ENCODE peak calls at places on chromosomes 2 and 18, in five cellular contexts. O is AG04449, G is endothelial cell of umbilical vein, Z is spleen, S is GM12865. Q is an unnamed sample.

GRCh38 chr2:166765141-166765540 is 123.1 kb upstream of the XIRP2 start:
- DNase-seq in O (no peak), G (no peak), Z (no peak), S (no peak), Q (no peak)

GRCh38 chr2:223896751-223897320 is 48.3 kb downstream of the WDFY1 start:
- DNase-seq in O (no peak), G (no peak), Z (no peak), S (peak), Q (no peak)

GRCh38 chr2:237449193-237449797 is 35.3 kb upstream of the COL6A3 start:
- DNase-seq in O (no peak), G (peak), Z (no peak), S (no peak), Q (no peak)

GRCh38 chr18:80170395-80171094 is 61.5 kb downstream of the ADNP2 start:
- DNase-seq in O (no peak), G (no peak), Z (no peak), S (no peak), Q (no peak)

GRCh38 chr2:46094689-46095088 is 202.5 kb upstream of the EPAS1 start:
- DNase-seq in O (no peak), G (no peak), Z (no peak), S (no peak), Q (no peak)

GRCh38 chr18:21853020-21853419 is 112.4 kb downstream of the MIB1 start:
- DNase-seq in O (peak), G (no peak), Z (no peak), S (peak), Q (no peak)

GRCh38 chr2:207227062-207227748 is 61.5 kb upstream of the KLF7 start:
- DNase-seq in O (no peak), G (no peak), Z (no peak), S (peak), Q (no peak)

GRCh38 chr18:78828131-78828530 is 151.5 kb upstream of the SALL3 start:
- DNase-seq in O (no peak), G (no peak), Z (no peak), S (no peak), Q (no peak)

GRCh38 chr2:172106128-172106961 is 3.6 kb upstream of the DLX2 start:
- DNase-seq in O (no peak), G (peak), Z (peak), S (peak), Q (no peak)

GRCh38 chr18:46155652-46156051 is 51.5 kb downstream of the HAUS1 start:
- DNase-seq in O (peak), G (no peak), Z (no peak), S (peak), Q (no peak)

GRCh38 chr2:241702155-241702404 is 241 bp downstream of the ING5 start:
- DNase-seq in O (no peak), G (no peak), Z (no peak), S (peak), Q (no peak)

GRCh38 chr18:24138884-24139616 is at the start of gene CABYR:
- DNase-seq in O (peak), G (peak), Z (peak), S (peak), Q (peak)

GRCh38 chr2:165251361-165251760 is 12.1 kb downstream of the SCN2A start:
- DNase-seq in O (no peak), G (no peak), Z (no peak), S (no peak), Q (no peak)

GRCh38 chr2:13537771-13538349 is 821.1 kb downstream of the TRIB2 start:
- DNase-seq in O (no peak), G (no peak), Z (no peak), S (peak), Q (no peak)

GRCh38 chr2:221264318-221264717 is 307.8 kb downstream of the EPHA4 start:
- DNase-seq in O (no peak), G (no peak), Z (no peak), S (no peak), Q (no peak)

GRCh38 chr2:80573950-80574349 is 269.4 kb upstream of the LRRTM1 start:
- DNase-seq in O (no peak), G (no peak), Z (no peak), S (no peak), Q (no peak)

GRCh38 chr2:181203916-181204315 is 223.5 kb downstream of the UBE2E3 start:
- DNase-seq in O (no peak), G (no peak), Z (no peak), S (no peak), Q (no peak)

GRCh38 chr2:47016172-47016913 is 100.7 kb upstream of the MCFD2 start:
- DNase-seq in O (peak), G (peak), Z (no peak), S (no peak), Q (peak)

GRCh38 chr2:85926526-85926925 is 37.7 kb upstream of the ST3GAL5 start:
- DNase-seq in O (no peak), G (no peak), Z (no peak), S (no peak), Q (no peak)

GRCh38 chr2:141589314-141589713 is 541.5 kb downstream of the LRP1B start:
- DNase-seq in O (no peak), G (no peak), Z (no peak), S (no peak), Q (no peak)

GRCh38 chr2:152505495-152505906 is 170.5 kb downstream of the FMNL2 start:
- DNase-seq in O (no peak), G (peak), Z (no peak), S (peak), Q (no peak)

GRCh38 chr2:64661770-64662169 is 8.1 kb upstream of the SERTAD2 start:
- DNase-seq in O (no peak), G (peak), Z (no peak), S (no peak), Q (no peak)

GRCh38 chr2:191869178-191869577 is 22.3 kb upstream of the CAVIN2 start:
- DNase-seq in O (no peak), G (peak), Z (no peak), S (peak), Q (no peak)
- TF ChIP-seq CTCF in O (peak), G (peak), Z (no peak), S (peak), Q (peak)

DNA sequence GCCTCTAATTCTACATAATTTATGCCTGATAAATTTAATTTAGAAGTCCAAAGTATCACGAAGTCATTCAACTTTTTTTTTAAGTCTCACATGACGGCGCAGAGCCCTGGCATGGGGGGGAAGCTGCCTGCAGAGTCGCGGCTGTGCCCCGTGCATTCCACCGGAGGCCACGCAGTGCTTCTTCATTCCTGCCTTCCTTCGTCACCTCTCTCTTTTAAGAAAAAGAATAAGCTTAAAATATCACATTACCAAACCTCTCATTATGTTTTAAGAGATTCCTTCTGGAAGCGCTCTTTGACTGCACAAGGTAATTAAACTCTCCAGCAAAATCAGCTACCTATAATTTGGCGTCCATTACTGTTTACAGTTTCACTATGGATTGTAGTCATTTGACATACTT is 20.3 kb upstream of the KIDINS220 start:
- DNase-seq in O (no peak), G (no peak), Z (no peak), S (no peak), Q (no peak)
- H3K4me3 ChIP-seq in O (no peak), G (no peak), Z (no peak), S (no peak), Q (no peak)

DNA sequence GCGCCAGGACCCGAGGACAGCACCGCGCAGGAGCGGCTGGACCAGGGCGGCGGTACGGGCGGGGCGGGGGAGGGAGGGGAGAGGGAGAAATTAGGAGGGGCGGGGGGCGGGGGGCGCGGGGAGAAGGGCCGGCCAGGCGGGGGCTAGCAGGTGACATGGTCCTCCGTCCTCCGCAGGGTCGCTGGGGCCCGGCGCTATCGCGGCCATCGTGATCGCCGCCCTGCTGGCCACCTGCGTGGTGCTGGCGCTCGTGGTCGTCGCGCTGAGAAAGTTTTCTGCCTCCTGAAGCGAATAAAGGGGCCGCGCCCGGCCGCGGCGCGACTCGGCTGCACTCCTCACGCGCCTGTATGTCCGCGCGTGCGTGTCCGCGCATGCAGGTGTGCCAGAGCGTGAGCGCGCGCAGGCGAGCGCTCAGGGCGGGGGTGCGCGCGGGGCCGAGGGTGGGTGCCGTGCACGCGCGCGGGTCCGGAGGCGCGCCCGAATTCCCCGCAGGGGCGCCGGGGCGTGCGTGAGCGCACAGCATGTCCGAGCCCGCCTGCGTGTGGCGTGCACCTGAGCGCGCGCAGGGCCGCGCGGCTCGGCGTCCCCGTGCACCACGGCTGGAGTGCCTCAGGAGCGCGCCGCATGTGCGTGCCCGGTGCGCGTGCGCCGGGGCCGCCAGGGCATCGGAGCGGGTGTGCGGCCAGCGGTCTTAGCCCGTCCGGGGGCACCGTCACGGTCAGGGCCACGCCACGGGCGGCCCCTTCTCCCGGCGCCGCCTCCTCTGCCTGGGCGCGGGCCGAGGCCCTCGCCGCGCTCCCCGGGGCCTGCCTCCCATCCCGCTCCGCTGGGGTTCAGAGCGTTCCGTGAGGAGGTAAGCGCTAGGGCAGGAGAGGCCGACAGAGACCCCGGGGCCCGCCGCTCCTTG is 6.3 kb downstream of the SNORC start:
- DNase-seq in O (no peak), G (no peak), Z (no peak), S (peak), Q (no peak)
- TF ChIP-seq CTCF in O (no peak), G (peak), Z (no peak), S (peak), Q (no peak)

GRCh38 chr2:73828389-73828817 is 358 bp upstream of the STAMBP start:
- DNase-seq in O (no peak), G (no peak), Z (no peak), S (no peak), Q (no peak)
- H3K4me3 ChIP-seq in O (peak), G (peak), Z (peak), S (peak), Q (peak)

DNA sequence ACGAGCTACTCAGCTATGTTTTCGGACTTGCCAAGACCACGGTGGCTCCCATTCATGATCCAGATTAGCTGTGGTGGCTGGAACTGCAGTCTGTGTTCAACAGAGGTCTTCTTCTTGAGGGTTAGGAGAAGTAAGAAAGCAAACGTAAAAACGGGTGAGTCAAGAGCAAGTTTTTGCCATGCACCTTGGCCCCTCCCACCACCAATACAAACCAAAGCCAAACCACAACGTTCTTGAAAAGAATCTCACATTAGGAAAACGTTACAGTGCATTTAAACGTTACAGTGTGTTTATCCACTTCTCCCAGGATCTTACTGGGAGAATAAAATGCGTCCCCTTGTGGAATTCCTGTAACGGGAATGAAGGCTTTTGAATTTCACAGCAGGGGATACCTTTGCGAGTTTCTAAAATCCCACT is 725 bp downstream of the FBXO48 start:
- DNase-seq in O (no peak), G (peak), Z (no peak), S (peak), Q (no peak)
- TF ChIP-seq CTCF in O (peak), G (peak), Z (no peak), S (no peak), Q (no peak)

GRCh38 chr2:121276341-121276740 is 8.7 kb downstream of the TFCP2L1 start:
- DNase-seq in O (no peak), G (no peak), Z (no peak), S (no peak), Q (no peak)

GRCh38 chr2:121282800-121283382 is 2.1 kb downstream of the TFCP2L1 start:
- DNase-seq in O (no peak), G (no peak), Z (no peak), S (no peak), Q (no peak)

GRCh38 chr2:121281107-121281506 is 3.9 kb downstream of the TFCP2L1 start:
- DNase-seq in O (no peak), G (no peak), Z (no peak), S (no peak), Q (no peak)

GRCh38 chr2:121281694-121282093 is 3.3 kb downstream of the TFCP2L1 start:
- DNase-seq in O (no peak), G (no peak), Z (no peak), S (no peak), Q (no peak)

DNA sequence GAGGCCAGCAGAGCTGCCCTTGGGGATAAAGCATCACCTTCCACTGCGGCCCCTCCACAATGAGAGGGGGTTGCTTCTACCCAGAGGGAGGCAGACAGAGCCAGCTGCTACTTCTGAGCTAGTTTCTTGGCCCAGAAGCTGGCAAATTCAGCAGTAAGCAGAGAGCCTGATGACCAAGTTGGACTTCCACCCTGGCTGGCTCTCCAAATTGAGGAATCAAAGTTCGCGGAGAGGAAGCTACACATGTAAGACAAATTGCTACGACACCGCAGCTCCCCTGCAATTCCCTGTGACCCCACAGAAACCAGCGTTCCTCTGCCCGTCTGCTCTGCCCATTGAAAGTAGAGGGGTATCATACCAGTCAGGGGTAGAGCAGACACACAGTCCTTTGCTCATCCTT is 5.5 kb downstream of the TFCP2L1 start:
- DNase-seq in O (no peak), G (no peak), Z (no peak), S (no peak), Q (no peak)
- H3K4me3 ChIP-seq in O (no peak), G (no peak), Z (no peak), S (no peak), Q (no peak)

DNA sequence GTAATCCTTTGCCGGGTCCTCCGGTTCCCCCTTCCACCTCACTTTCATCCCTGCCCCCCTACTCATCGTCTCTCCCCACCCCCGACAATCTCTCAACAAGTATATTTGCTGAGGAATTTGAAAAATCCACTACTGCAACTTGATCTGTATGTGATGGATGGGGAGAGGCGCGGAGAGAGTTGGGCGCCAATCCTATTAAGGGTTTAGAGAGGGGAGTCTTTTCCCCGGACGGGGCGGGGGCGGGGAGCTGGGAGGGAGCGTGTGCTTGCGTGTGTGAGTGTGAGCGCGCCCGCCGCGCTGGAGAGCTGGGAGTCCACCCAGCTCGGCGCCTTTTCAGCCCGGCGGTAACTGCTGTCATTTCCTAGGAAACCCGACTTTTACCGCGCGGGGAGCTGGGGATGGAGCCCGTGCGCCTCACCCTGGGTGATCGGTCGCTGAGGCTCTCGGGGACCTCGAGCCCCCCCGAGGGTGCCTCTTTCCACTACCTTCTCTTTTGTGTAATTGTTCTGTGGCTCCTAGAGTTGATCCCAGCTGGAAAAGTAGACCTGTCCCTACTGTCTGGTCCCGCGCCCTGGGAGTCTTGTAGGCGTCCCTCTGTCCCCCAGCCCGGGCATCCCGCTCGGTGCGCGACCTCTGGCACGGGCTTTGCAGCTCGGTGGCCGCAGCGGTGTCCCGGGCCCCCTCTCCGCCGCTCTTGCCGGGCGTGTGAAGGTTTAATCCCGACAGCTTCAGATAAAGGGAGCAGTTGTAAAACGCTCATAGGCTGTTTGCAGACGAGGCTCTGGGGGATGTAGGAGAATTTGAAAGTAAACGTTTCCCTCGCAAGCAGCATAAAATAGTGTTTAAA is 1.5 kb downstream of the GLI2 start:
- DNase-seq in O (peak), G (no peak), Z (peak), S (no peak), Q (no peak)
- TF ChIP-seq CTCF in O (no peak), G (no peak), Z (no peak), S (no peak), Q (no peak)

DNA sequence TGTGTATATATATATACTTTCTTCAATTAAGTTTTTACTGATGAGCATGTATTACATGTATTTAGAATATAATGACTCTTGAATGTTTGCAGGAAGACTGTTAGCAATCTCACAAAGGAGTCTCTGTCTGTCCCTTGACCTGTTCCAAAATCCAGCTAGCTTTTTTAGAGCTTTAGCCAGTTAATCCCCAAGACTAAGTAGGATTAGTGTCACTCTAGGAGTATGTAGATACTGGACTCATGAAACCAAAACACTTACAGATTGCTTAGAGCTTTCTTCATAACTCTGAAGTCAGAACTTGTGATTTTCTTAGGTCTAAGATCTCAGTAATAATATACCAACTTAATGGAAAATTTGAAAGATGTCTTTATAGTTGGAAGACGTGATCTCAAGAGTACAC is 2.2 kb downstream of the UBXN4 start:
- DNase-seq in O (no peak), G (peak), Z (no peak), S (no peak), Q (no peak)
- H3K4me3 ChIP-seq in O (peak), G (peak), Z (no peak), S (peak), Q (peak)

GRCh38 chr2:51103205-51103604 is 71.3 kb upstream of the NRXN1 start:
- DNase-seq in O (no peak), G (peak), Z (peak), S (no peak), Q (no peak)
- TF ChIP-seq CTCF in O (no peak), G (no peak), Z (no peak), S (no peak), Q (no peak)